ENCODE peak calls at places on chromosome X, in five cellular contexts. C, J, B, P and H are unnamed samples.

GRCh38 chrX:14095702-14096101 is 66.0 kb upstream of the GEMIN8 start:
- DNase-seq in C (peak; percentile 41), J (peak; percentile 19), B (no peak), P (peak; percentile 57), H (peak; percentile 34)

GRCh38 chrX:115589419-115589818 is 28.4 kb downstream of the PLS3 start:
- DNase-seq in C (no peak), J (no peak), B (no peak), P (no peak), H (no peak)

GRCh38 chrX:86013792-86014191 is 33.6 kb downstream of the CHM start:
- DNase-seq in C (no peak), J (no peak), B (no peak), P (no peak), H (no peak)

GRCh38 chrX:11427082-11428033 is 134.1 kb downstream of the AMELX start:
- DNase-seq in C (no peak), J (no peak), B (peak; percentile 77), P (no peak), H (peak; percentile 78)

GRCh38 chrX:45368705-45369104 is 168.0 kb upstream of the DIPK2B start:
- DNase-seq in C (no peak), J (no peak), B (no peak), P (no peak), H (no peak)

GRCh38 chrX:110116581-110116980 is 113.7 kb downstream of the TMEM164 start:
- DNase-seq in C (no peak), J (no peak), B (no peak), P (no peak), H (no peak)

GRCh38 chrX:47746446-47746845 is 87.5 kb upstream of the UXT start:
- DNase-seq in C (no peak), J (no peak), B (no peak), P (no peak), H (no peak)

GRCh38 chrX:130851569-130851968 is 51.4 kb downstream of the ENOX2 start:
- DNase-seq in C (no peak), J (no peak), B (no peak), P (no peak), H (no peak)

GRCh38 chrX:46686003-46686645 is 72.8 kb downstream of the SLC9A7 start:
- DNase-seq in C (no peak), J (no peak), B (no peak), P (peak; percentile 12), H (peak; percentile 9)

GRCh38 chrX:21004835-21005234 is 369.4 kb upstream of the CNKSR2 start:
- DNase-seq in C (no peak), J (no peak), B (no peak), P (no peak), H (no peak)

GRCh38 chrX:31038585-31039326 is 33.1 kb downstream of the FTHL17 start:
- DNase-seq in C (no peak), J (no peak), B (no peak), P (no peak), H (peak; percentile 34)

GRCh38 chrX:134743121-134743520 is 84.8 kb upstream of the PLAC1 start:
- DNase-seq in C (no peak), J (no peak), B (no peak), P (no peak), H (no peak)

GRCh38 chrX:132810964-132811712 is 147.3 kb downstream of the HS6ST2 start:
- DNase-seq in C (no peak), J (no peak), B (no peak), P (no peak), H (no peak)

GRCh38 chrX:79270401-79270800 is 96.7 kb downstream of the ITM2A start:
- DNase-seq in C (no peak), J (no peak), B (peak; percentile 57), P (no peak), H (peak; percentile 4)

GRCh38 chrX:124234348-124234747 is 98.1 kb upstream of the TEX13D start:
- DNase-seq in C (no peak), J (no peak), B (no peak), P (no peak), H (no peak)

GRCh38 chrX:78708171-78708570 is 39.3 kb upstream of the LPAR4 start:
- DNase-seq in C (no peak), J (no peak), B (no peak), P (no peak), H (peak; percentile 11)

GRCh38 chrX:110188701-110189558 is 129.0 kb downstream of the AMMECR1 start:
- DNase-seq in C (no peak), J (no peak), B (no peak), P (no peak), H (no peak)

GRCh38 chrX:134999469-134999868 is 8.7 kb downstream of the SMIM10 start:
- DNase-seq in C (no peak), J (no peak), B (no peak), P (peak; percentile 51), H (peak; percentile 49)

GRCh38 chrX:44162964-44163475 is 180.5 kb downstream of the EFHC2 start:
- DNase-seq in C (no peak), J (no peak), B (no peak), P (no peak), H (no peak)

GRCh38 chrX:21126661-21127060 is 247.6 kb upstream of the CNKSR2 start:
- DNase-seq in C (no peak), J (no peak), B (no peak), P (no peak), H (no peak)

GRCh38 chrX:40084471-40084870 is 13.3 kb downstream of the BCOR start:
- DNase-seq in C (no peak), J (no peak), B (no peak), P (no peak), H (peak; percentile 57)

GRCh38 chrX:40082447-40083119 is 15.2 kb downstream of the BCOR start:
- DNase-seq in C (no peak), J (no peak), B (peak; percentile 78), P (no peak), H (no peak)

GRCh38 chrX:40083979-40084359 is 13.8 kb downstream of the BCOR start:
- DNase-seq in C (no peak), J (no peak), B (no peak), P (no peak), H (peak; percentile 66)

GRCh38 chrX:40081679-40082068 is 16.1 kb downstream of the BCOR start:
- DNase-seq in C (no peak), J (no peak), B (no peak), P (no peak), H (peak; percentile 67)

DNA sequence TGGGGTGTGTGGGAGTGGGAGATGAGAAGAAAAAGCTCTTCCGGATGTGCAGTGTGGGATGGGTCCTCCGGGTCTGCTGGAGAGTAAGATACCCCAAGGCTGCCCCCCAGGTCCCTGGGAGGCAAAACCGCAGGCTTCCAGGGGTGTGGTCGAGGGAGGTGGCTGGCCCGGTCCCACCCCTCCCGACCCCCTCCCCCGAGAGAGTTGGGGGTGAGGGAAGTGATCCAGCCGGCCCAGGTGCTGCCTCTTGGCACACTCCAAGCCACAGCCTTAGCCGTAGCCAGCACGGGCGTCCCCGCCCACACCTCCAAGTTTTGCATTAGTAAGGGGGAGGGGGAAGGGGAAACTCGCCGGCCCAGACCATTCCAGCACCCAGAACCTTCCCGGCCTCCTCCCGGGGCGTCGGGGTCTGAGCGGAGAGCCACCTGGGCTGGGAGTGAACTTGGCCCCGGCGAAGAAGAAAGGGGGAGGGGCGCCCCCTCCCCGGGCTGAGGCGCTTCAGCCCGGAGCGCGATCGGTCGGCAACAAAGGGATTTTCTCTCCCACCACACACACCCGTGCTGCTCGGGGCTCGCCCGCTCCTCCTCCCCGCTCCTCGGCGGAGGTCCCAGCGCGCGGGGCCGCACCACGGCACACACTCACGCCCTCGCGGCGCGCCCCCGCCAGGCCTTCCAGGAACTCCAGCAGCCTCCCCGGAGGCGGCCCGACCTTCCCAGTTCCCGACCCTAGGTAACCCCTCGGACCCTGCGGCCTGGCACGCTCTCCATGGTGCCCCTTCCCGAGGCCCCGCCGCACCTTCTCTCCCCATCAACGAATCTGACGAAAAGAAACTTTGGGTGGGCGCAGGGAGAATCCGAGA is 14.4 kb downstream of the BCOR start:
- DNase-seq in C (no peak), J (no peak), B (no peak), P (no peak), H (peak; percentile 87)
- H3K4me3 ChIP-seq in C (peak overlapping the region; percentile 3), J (peak overlapping the region; percentile 32), B (peak overlapping the region; percentile 51), P (no peak overlapping the region), H (peak overlapping the region; percentile 36)

GRCh38 chrX:71378752-71379151 is 12.6 kb downstream of the TAF1 start:
- DNase-seq in C (no peak), J (no peak), B (no peak), P (no peak), H (no peak)
- H3K36me3 ChIP-seq in C (peaks cover 6% of the 10 kb centered on the region), J (no peaks in the 10 kb centered on the region), B (peaks cover 27% of the 10 kb centered on the region), P (peaks cover 32% of the 10 kb centered on the region), H (peaks cover 7% of the 10 kb centered on the region)

GRCh38 chrX:40176979-40177430 is 79.2 kb upstream of the BCOR start:
- DNase-seq in C (no peak), J (no peak), B (no peak), P (no peak), H (no peak)

GRCh38 chrX:40176256-40176978 is 78.7 kb upstream of the BCOR start:
- DNase-seq in C (peak; percentile 69), J (no peak), B (peak; percentile 84), P (no peak), H (peak; percentile 92)

GRCh38 chrX:40177489-40177888 is 79.7 kb upstream of the BCOR start:
- DNase-seq in C (no peak), J (no peak), B (no peak), P (no peak), H (no peak)

GRCh38 chrX:40179333-40179732 is 81.6 kb upstream of the BCOR start:
- DNase-seq in C (no peak), J (no peak), B (no peak), P (no peak), H (no peak)

DNA sequence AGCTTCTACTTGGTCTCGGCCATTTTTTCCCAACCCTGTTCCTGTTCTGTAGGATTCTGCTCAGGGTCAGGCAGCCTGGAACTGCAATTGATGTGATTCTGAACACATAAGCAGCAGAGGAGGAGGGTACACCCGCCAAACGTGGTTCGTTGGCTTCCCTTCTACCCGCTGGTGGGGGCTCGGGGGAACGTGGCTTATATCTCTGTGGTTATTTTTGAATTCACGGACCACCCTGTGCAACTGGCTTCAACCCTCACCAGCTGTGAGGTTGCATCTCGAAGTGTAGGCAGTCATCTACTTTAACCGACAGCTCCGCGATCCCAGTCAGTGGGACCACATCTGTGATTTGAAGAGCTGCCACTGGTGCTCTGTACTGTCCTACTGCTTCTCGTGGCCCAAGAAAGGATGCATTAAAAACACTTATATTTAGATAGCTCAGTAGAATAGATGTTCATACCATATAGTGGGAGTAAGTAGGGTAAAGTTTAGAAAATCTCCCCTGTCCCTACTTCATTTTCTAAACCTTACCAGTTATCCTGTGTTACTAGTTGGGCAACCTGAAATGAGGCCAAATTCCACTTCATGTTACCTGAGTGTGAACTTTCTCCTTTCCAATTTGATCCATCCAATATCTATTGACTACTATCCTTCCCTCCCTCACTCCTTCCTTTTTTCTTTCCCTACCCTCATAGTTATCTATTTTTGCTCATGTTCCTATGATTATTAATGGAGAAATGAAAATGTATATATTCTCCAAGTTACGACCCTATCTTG is 80.4 kb upstream of the BCOR start:
- DNase-seq in C (no peak), J (no peak), B (no peak), P (no peak), H (no peak)
- H3K4me3 ChIP-seq in C (no peak overlapping the region), J (no peak overlapping the region), B (no peak overlapping the region), P (no peak overlapping the region), H (no peak overlapping the region)

DNA sequence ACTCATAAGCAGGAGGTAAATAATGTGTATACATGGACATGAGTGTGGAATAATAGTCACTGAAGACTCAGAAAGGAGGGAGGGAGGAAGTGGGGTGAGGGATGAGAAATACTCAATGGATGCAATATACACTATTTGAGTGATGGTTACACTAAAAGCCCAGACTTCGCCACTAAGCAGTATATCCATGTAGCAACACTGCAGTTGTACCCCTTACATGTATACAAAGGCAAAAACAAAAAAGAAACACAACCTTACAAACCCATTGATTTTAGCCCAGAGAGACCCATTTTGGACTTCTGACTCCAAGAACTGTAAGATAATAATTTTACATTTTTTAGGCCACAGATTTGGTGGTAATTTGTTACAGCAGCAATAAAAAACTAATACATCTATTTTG is 51.5 kb downstream of the VMA21 start:
- DNase-seq in C (no peak), J (no peak), B (no peak), P (no peak), H (no peak)
- H3K36me3 ChIP-seq in C (no peaks in the 10 kb centered on the region), J (no peaks in the 10 kb centered on the region), B (no peaks in the 10 kb centered on the region), P (no peaks in the 10 kb centered on the region), H (no peaks in the 10 kb centered on the region)